ENCODE peak calls at places on chromosomes 1 and 21, in seven cellular contexts. V, I, H, J, B, T and W are unnamed samples. For H3K36me3 and H3K4me1, the result is how much of the 10 kb centered on the place peaks cover.

GRCh38 chr21:43864313-43864805 is 664 bp upstream of the AGPAT3 start:
- DNase-seq in V (peak), I (peak), H (peak), J (peak), B (peak), T (no peak), W (peak)

GRCh38 chr1:200558866-200559459 is 61.6 kb downstream of the KIF14 start:
- DNase-seq in V (no peak), I (no peak), H (no peak), J (no peak), B (peak), T (no peak), W (no peak)

GRCh38 chr1:33436557-33437296 is 5.8 kb upstream of the PHC2 start:
- DNase-seq in V (no peak), I (no peak), H (no peak), J (no peak), B (no peak), T (no peak), W (no peak)

GRCh38 chr1:203593723-203594122 is 32.9 kb upstream of the ATP2B4 start:
- DNase-seq in V (peak), I (no peak), H (peak), J (no peak), B (no peak), T (no peak), W (peak)

GRCh38 chr1:33561576-33561975 is 89.1 kb downstream of the ZSCAN20 start:
- DNase-seq in V (no peak), I (no peak), H (no peak), J (no peak), B (no peak), T (no peak), W (no peak)

GRCh38 chr1:7258622-7259135 is 473.4 kb downstream of the CAMTA1 start:
- DNase-seq in V (no peak), I (no peak), H (no peak), J (no peak), B (no peak), T (no peak), W (no peak)

GRCh38 chr1:24822887-24823286 is 77.6 kb downstream of the CLIC4 start:
- DNase-seq in V (no peak), I (no peak), H (no peak), J (no peak), B (no peak), T (no peak), W (no peak)

GRCh38 chr1:218460367-218460766 is 115.2 kb downstream of the TGFB2 start:
- DNase-seq in V (no peak), I (no peak), H (no peak), J (no peak), B (no peak), T (no peak), W (no peak)

GRCh38 chr1:113714606-113715269 is 44.5 kb downstream of the PHTF1 start:
- DNase-seq in V (no peak), I (no peak), H (no peak), J (no peak), B (no peak), T (no peak), W (peak)

GRCh38 chr1:71191520-71191919 is 110.7 kb upstream of the ZRANB2 start:
- DNase-seq in V (no peak), I (no peak), H (no peak), J (no peak), B (no peak), T (no peak), W (no peak)

GRCh38 chr1:71196685-71197084 is 115.8 kb upstream of the ZRANB2 start:
- DNase-seq in V (no peak), I (no peak), H (no peak), J (no peak), B (no peak), T (no peak), W (no peak)

GRCh38 chr1:71193153-71193552 is 112.3 kb upstream of the ZRANB2 start:
- DNase-seq in V (no peak), I (no peak), H (no peak), J (no peak), B (no peak), T (no peak), W (no peak)

DNA sequence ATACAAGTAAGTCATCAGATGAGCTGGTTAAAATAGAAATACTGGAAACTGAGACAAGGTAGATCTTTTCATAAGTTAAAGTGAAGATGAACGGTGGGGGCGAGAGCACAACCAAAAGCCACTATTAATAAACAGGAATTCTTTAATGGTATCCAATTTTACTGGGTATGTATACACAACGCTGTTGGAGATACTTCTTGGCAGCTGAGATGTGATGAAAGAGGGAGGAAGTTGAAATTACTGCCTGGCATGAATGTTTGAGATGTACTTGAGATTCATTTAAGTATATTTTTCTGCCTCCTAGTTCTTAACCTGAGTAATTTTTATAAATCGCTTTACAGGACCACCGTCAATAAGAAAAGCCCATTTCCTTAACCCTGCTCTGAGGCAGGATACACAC is 110.0 kb upstream of the ZRANB2 start:
- DNase-seq in V (no peak), I (no peak), H (no peak), J (no peak), B (no peak), T (no peak), W (no peak)
- H3K36me3 ChIP-seq in V (under half), I (under half), H (under half), J (under half), B (under half), T (under half), W (under half)

GRCh38 chr1:20229191-20229590 is 42.9 kb upstream of the PLA2G2C start:
- DNase-seq in V (no peak), I (no peak), H (no peak), J (no peak), B (no peak), T (no peak), W (no peak)

GRCh38 chr1:20234761-20235540 is 48.6 kb upstream of the PLA2G2C start:
- DNase-seq in V (no peak), I (no peak), H (no peak), J (no peak), B (peak), T (no peak), W (no peak)

GRCh38 chr1:20233866-20234265 is 47.5 kb upstream of the PLA2G2C start:
- DNase-seq in V (no peak), I (no peak), H (no peak), J (no peak), B (no peak), T (no peak), W (no peak)

GRCh38 chr1:20237646-20238045 is 51.3 kb upstream of the PLA2G2C start:
- DNase-seq in V (no peak), I (no peak), H (no peak), J (no peak), B (no peak), T (no peak), W (no peak)

DNA sequence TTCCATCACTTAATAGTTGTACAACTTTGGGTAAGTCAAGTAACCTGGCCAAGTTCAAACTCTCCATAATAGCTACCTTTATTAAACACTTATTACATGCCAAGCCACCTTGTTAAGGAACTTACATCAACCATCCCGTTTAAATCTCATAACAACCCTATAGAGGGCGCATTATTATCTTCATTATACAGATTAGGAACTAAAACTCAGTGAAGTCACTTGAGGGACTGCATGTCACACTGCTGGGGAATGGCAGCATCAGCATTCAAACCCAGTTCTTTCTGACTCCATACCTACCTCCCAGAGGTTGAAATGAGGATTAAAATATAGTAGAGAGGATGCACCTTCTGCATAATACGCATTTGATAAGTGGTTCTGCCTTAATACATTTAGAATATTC is 47.1 kb upstream of the PLA2G2C start:
- DNase-seq in V (no peak), I (no peak), H (no peak), J (no peak), B (peak), T (no peak), W (no peak)
- H3K27ac ChIP-seq in V (no peak), I (no peak), H (no peak), J (no peak), B (peak), T (no peak), W (no peak)

GRCh38 chr1:89759036-89759435 is 61.8 kb upstream of the LRRC8D start:
- DNase-seq in V (no peak), I (no peak), H (no peak), J (no peak), B (no peak), T (no peak), W (no peak)

GRCh38 chr1:89754518-89754917 is 66.3 kb upstream of the LRRC8D start:
- DNase-seq in V (no peak), I (no peak), H (no peak), J (no peak), B (no peak), T (no peak), W (no peak)

GRCh38 chr1:89758127-89758526 is 62.7 kb upstream of the LRRC8D start:
- DNase-seq in V (no peak), I (no peak), H (no peak), J (no peak), B (no peak), T (no peak), W (no peak)

GRCh38 chr1:89757532-89757931 is 63.3 kb upstream of the LRRC8D start:
- DNase-seq in V (no peak), I (peak), H (peak), J (no peak), B (no peak), T (no peak), W (no peak)

GRCh38 chr1:89755593-89755992 is 65.2 kb upstream of the LRRC8D start:
- DNase-seq in V (no peak), I (no peak), H (no peak), J (no peak), B (no peak), T (no peak), W (no peak)
- H3K4me1 ChIP-seq in V (under half), I (under half), H (half or more), J (under half), B (under half), T (under half), W (under half)

GRCh38 chr1:20775700-20776099 is 11.4 kb downstream of the HP1BP3 start:
- DNase-seq in V (no peak), I (no peak), H (no peak), J (no peak), B (no peak), T (no peak), W (no peak)
- H3K36me3 ChIP-seq in V (under half), I (half or more), H (under half), J (under half), B (under half), T (under half), W (under half)

GRCh38 chr21:39687069-39687468 is 57.9 kb upstream of the IGSF5 start:
- DNase-seq in V (no peak), I (no peak), H (no peak), J (no peak), B (no peak), T (no peak), W (peak)

GRCh38 chr21:39685236-39685635 is 59.7 kb upstream of the IGSF5 start:
- DNase-seq in V (no peak), I (no peak), H (no peak), J (no peak), B (no peak), T (no peak), W (no peak)

GRCh38 chr21:39688010-39688409 is 57.0 kb upstream of the IGSF5 start:
- DNase-seq in V (no peak), I (no peak), H (no peak), J (no peak), B (no peak), T (no peak), W (no peak)

GRCh38 chr21:39686636-39687035 is 58.3 kb upstream of the IGSF5 start:
- DNase-seq in V (no peak), I (no peak), H (no peak), J (no peak), B (no peak), T (no peak), W (no peak)

DNA sequence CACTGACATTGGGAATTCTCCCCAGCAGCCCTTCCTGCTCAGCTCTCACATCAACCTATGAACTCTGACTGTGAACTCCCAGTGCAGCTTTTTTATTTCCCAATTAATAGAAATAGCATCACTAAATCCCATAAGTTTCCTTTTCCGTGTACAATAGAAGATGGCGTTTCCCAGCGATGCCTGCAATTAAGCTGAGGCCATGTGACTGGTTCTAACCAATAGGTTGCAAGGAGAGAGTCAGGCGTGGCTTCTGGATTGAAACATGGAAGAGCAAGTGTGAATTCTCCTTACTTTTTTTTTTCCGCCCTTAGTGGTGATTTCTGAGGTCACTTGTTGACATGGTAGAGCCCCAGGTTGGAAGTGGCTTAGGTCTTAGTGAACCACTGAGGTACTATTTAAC is 59.0 kb upstream of the IGSF5 start:
- DNase-seq in V (no peak), I (no peak), H (no peak), J (no peak), B (no peak), T (no peak), W (no peak)
- H3K27ac ChIP-seq in V (no peak), I (no peak), H (no peak), J (no peak), B (no peak), T (no peak), W (no peak)

DNA sequence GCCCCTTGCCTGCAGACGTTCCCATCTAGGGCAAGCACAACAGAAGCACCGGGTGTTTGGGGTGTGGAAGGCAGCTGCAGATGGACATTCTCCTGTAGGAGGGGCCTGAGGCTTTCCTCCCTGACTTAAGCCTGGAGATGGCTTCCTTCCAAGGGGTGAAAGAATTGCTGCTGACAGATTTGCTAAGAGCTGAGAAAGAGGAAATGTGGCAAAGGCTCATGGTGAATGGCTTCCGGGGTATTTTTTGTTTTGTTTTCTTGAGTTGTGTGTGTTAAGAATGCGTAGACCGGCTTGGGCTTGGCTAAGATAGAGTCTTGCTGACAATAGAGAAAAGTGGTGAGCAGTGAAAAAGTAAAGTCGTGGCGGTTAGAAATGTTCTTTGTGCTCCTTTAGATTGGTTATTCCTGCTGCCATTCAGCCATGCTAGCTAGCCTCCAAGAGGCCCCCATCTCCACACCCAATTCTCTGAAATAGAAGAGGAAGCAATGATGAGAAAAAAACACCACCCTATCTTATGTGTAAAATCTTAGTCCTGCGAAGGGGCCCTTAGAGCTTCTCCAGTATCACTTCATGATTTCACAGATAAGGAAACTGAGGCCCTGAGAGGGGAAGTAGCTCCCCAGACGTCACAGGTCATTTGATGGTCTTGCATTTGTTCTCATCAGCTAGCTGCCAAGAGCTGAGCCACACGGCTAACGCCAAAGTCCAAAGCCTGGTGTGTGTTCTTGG is 36.9 kb downstream of the EIF2D start:
- DNase-seq in V (no peak), I (peak), H (peak), J (no peak), B (no peak), T (no peak), W (no peak)
- H3K4me1 ChIP-seq in V (under half), I (under half), H (half or more), J (under half), B (under half), T (under half), W (under half)

GRCh38 chr21:33254766-33255165 is 11.4 kb upstream of the IL10RB start:
- DNase-seq in V (no peak), I (no peak), H (no peak), J (no peak), B (no peak), T (no peak), W (no peak)

GRCh38 chr21:33258475-33258874 is 7.7 kb upstream of the IL10RB start:
- DNase-seq in V (no peak), I (no peak), H (no peak), J (no peak), B (no peak), T (no peak), W (no peak)

GRCh38 chr21:33255404-33255803 is 10.8 kb upstream of the IL10RB start:
- DNase-seq in V (no peak), I (no peak), H (no peak), J (no peak), B (no peak), T (no peak), W (no peak)

GRCh38 chr21:33257404-33257803 is 8.8 kb upstream of the IL10RB start:
- DNase-seq in V (no peak), I (no peak), H (no peak), J (no peak), B (no peak), T (no peak), W (no peak)

GRCh38 chr21:33256019-33256418 is 10.1 kb upstream of the IL10RB start:
- DNase-seq in V (no peak), I (no peak), H (no peak), J (no peak), B (no peak), T (no peak), W (no peak)
- H3K36me3 ChIP-seq in V (under half), I (half or more), H (under half), J (under half), B (under half), T (under half), W (under half)

DNA sequence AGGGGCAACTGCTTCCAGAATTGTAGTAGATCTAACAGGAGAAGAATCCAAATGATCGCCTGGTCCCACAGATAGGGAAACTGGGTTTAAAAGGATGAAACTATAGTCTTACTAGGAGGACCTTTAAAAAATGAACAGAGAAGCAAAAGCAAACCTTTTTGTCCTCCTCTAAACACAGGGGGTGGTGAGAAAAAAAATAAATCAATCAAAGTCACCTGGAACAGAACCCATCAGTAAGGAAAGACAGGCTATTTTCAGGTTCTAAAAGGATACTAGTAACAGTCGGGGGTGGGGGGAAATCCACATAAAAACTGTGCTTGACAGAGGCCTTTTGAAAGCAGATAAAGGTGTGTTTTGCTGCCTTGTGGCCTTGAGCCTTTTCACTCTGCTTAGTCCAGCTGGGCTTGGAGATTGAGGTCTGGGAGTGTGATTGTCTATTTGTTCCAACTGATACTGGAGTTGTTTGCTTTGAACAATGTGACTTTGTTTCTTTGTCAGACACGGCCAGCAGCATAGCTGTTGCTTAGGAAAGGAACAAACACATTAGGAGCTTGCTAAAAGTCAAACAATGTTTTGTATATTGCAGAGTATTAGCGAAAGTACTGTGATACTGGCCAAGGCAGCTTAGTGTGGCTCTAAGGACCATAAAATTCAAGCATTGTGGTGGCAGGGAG is 141.1 kb upstream of the IRF2BP2 start:
- DNase-seq in V (no peak), I (no peak), H (no peak), J (peak), B (no peak), T (no peak), W (peak)
- H3K27ac ChIP-seq in V (no peak), I (peak), H (no peak), J (peak), B (no peak), T (no peak), W (peak)

DNA sequence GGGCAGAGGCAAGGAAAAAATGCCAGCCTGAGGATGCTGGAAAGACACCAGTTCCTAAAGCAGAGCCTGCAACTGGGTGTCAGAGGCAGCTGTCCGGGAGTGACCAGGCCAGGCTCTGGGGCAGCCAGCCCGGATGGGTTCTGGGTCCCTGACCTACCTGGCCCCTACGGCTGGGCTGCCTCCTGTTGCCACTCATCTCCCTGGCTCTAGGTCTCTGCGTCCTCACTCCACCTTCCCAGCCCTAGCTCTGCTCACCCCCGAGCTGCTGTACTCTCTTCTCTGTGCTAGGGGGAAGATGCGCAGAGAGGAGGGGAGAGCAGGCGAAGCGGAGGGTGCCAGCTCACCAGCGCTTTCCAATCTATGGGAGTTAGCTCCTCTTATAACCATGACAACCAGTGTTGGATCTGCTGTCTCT is 9.0 kb downstream of the ARHGEF2 start:
- DNase-seq in V (peak), I (no peak), H (no peak), J (no peak), B (no peak), T (no peak), W (no peak)
- H3K4me1 ChIP-seq in V (half or more), I (half or more), H (half or more), J (under half), B (under half), T (under half), W (under half)